ENCODE peak calls at places on chromosomes 5 and 9, in nine cellular contexts. Y is GM20000, D is body of pancreas, I is lower lobe of right lung, N is psoas muscle, E is lung, W is astrocyte of the cerebellum, V is AG10803, Q is cardiac fibroblast. S is an unnamed sample.

GRCh38 chr9:133729646-133730281 is 8.4 kb downstream of the SARDH start:
- DNase-seq in Y (no peak), D (no peak), I (no peak), N (no peak), E (peak), W (no peak), V (no peak), Q (no peak), S (no peak)

GRCh38 chr9:106880081-106880480 is 17.1 kb downstream of the ZNF462 start:
- DNase-seq in Y (no peak), D (no peak), I (no peak), N (no peak), E (no peak), W (no peak), V (no peak), Q (no peak), S (no peak)

GRCh38 chr5:175778951-175779475 is 92.4 kb upstream of the CPLX2 start:
- DNase-seq in Y (no peak), D (peak), I (no peak), N (peak), E (no peak), W (no peak), V (no peak), Q (peak), S (no peak)

GRCh38 chr9:72680593-72681317 is 159.3 kb downstream of the TMC1 start:
- DNase-seq in Y (no peak), D (no peak), I (no peak), N (no peak), E (no peak), W (no peak), V (no peak), Q (no peak), S (no peak)

GRCh38 chr9:91033802-91034201 is 232.2 kb downstream of the SYK start:
- DNase-seq in Y (peak), D (peak), I (no peak), N (no peak), E (no peak), W (no peak), V (no peak), Q (no peak), S (no peak)

GRCh38 chr9:109289931-109290330 is 30.9 kb downstream of the EPB41L4B start:
- DNase-seq in Y (no peak), D (peak), I (no peak), N (no peak), E (no peak), W (no peak), V (no peak), Q (no peak), S (no peak)

GRCh38 chr5:102946971-102947370 is 173.0 kb downstream of the GIN1 start:
- DNase-seq in Y (no peak), D (no peak), I (no peak), N (no peak), E (no peak), W (no peak), V (no peak), Q (peak), S (no peak)

GRCh38 chr9:85466834-85467233 is 274.9 kb downstream of the AGTPBP1 start:
- DNase-seq in Y (no peak), D (no peak), I (no peak), N (no peak), E (no peak), W (no peak), V (no peak), Q (no peak), S (no peak)

GRCh38 chr9:110224583-110224982 is 16.6 kb upstream of the C9orf152 start:
- DNase-seq in Y (no peak), D (no peak), I (no peak), N (no peak), E (no peak), W (no peak), V (no peak), Q (no peak), S (no peak)

GRCh38 chr5:83721878-83722779 is 1.5 kb upstream of the HAPLN1 start:
- DNase-seq in Y (peak), D (peak), I (peak), N (no peak), E (no peak), W (peak), V (peak), Q (peak), S (no peak)

GRCh38 chr9:91889161-91889560 is 60.9 kb downstream of the ROR2 start:
- DNase-seq in Y (no peak), D (no peak), I (no peak), N (no peak), E (no peak), W (no peak), V (no peak), Q (no peak), S (no peak)

GRCh38 chr5:65704608-65705239 is 17.2 kb downstream of the SGTB start:
- DNase-seq in Y (no peak), D (no peak), I (no peak), N (no peak), E (no peak), W (no peak), V (no peak), Q (no peak), S (no peak)

GRCh38 chr9:87586731-87587355 is 89.2 kb downstream of the DAPK1 start:
- DNase-seq in Y (no peak), D (no peak), I (no peak), N (no peak), E (no peak), W (no peak), V (no peak), Q (no peak), S (no peak)

GRCh38 chr9:34072410-34072809 is 23.7 kb upstream of the UBAP2 start:
- DNase-seq in Y (no peak), D (no peak), I (no peak), N (no peak), E (peak), W (no peak), V (no peak), Q (no peak), S (no peak)

GRCh38 chr5:142627371-142628217 is 58.3 kb downstream of the FGF1 start:
- DNase-seq in Y (no peak), D (no peak), I (no peak), N (no peak), E (no peak), W (no peak), V (peak), Q (no peak), S (no peak)

GRCh38 chr9:124420991-124421543 is 5.8 kb upstream of the PSMB7 start:
- DNase-seq in Y (no peak), D (no peak), I (no peak), N (no peak), E (no peak), W (no peak), V (no peak), Q (peak), S (no peak)

GRCh38 chr5:109273594-109273993 is 136.2 kb downstream of the PJA2 start:
- DNase-seq in Y (no peak), D (no peak), I (no peak), N (no peak), E (no peak), W (no peak), V (no peak), Q (no peak), S (no peak)

GRCh38 chr5:150904479-150905311 is at the start of gene ZNF300:
- DNase-seq in Y (peak), D (peak), I (peak), N (peak), E (peak), W (peak), V (peak), Q (peak), S (peak)

GRCh38 chr5:58887721-58888409 is 305.0 kb downstream of the RAB3C start:
- DNase-seq in Y (no peak), D (peak), I (no peak), N (peak), E (peak), W (no peak), V (no peak), Q (peak), S (no peak)

GRCh38 chr5:133565993-133566392 is 46.3 kb downstream of the FSTL4 start:
- DNase-seq in Y (no peak), D (peak), I (no peak), N (no peak), E (no peak), W (peak), V (peak), Q (peak), S (no peak)

GRCh38 chr5:157455057-157455456 is 5.0 kb upstream of the NIPAL4 start:
- DNase-seq in Y (no peak), D (no peak), I (no peak), N (no peak), E (no peak), W (no peak), V (no peak), Q (no peak), S (no peak)

GRCh38 chr9:95104088-95104960 is 213.2 kb downstream of the FANCC start:
- DNase-seq in Y (no peak), D (no peak), I (no peak), N (no peak), E (no peak), W (no peak), V (peak), Q (no peak), S (peak)

GRCh38 chr9:119026120-119026519 is 343.1 kb downstream of the BRINP1 start:
- DNase-seq in Y (no peak), D (peak), I (no peak), N (peak), E (peak), W (no peak), V (peak), Q (no peak), S (no peak)

GRCh38 chr5:69158039-69158438 is 8.9 kb upstream of the CCNB1 start:
- DNase-seq in Y (no peak), D (no peak), I (no peak), N (no peak), E (no peak), W (no peak), V (no peak), Q (no peak), S (no peak)

GRCh38 chr5:122726990-122727616 is 47.8 kb upstream of the SNX2 start:
- DNase-seq in Y (peak), D (no peak), I (no peak), N (no peak), E (no peak), W (peak), V (peak), Q (peak), S (peak)

GRCh38 chr9:133539434-133539833 is 4.9 kb downstream of the ADAMTSL2 start:
- DNase-seq in Y (no peak), D (no peak), I (no peak), N (peak), E (no peak), W (no peak), V (no peak), Q (peak), S (no peak)

GRCh38 chr9:132609829-132610228 is 27.4 kb downstream of the BARHL1 start:
- DNase-seq in Y (no peak), D (no peak), I (no peak), N (no peak), E (no peak), W (peak), V (peak), Q (peak), S (peak)

GRCh38 chr5:177382423-177383029 is 1.7 kb upstream of the SLC34A1 start:
- DNase-seq in Y (no peak), D (peak), I (no peak), N (no peak), E (no peak), W (peak), V (peak), Q (peak), S (no peak)

GRCh38 chr5:150438873-150439546 is 10.5 kb downstream of the RPS14 start:
- DNase-seq in Y (no peak), D (peak), I (no peak), N (no peak), E (no peak), W (no peak), V (peak), Q (peak), S (no peak)

GRCh38 chr9:123942542-123942941 is 12.6 kb upstream of the DENND1A start:
- DNase-seq in Y (no peak), D (peak), I (no peak), N (no peak), E (no peak), W (no peak), V (no peak), Q (no peak), S (no peak)

GRCh38 chr9:76358628-76359283 is 35.5 kb downstream of the RFK start:
- DNase-seq in Y (no peak), D (no peak), I (no peak), N (no peak), E (no peak), W (no peak), V (no peak), Q (no peak), S (no peak)

GRCh38 chr5:1987471-1987870 is 104.7 kb upstream of the IRX4 start:
- DNase-seq in Y (no peak), D (no peak), I (no peak), N (no peak), E (no peak), W (no peak), V (no peak), Q (no peak), S (no peak)

GRCh38 chr5:1985781-1986180 is 103.1 kb upstream of the IRX4 start:
- DNase-seq in Y (no peak), D (no peak), I (no peak), N (no peak), E (peak), W (no peak), V (no peak), Q (no peak), S (no peak)

GRCh38 chr5:1983401-1983800 is 100.7 kb upstream of the IRX4 start:
- DNase-seq in Y (no peak), D (no peak), I (no peak), N (no peak), E (peak), W (no peak), V (no peak), Q (no peak), S (no peak)

GRCh38 chr5:1983919-1984695 is 101.4 kb upstream of the IRX4 start:
- DNase-seq in Y (no peak), D (no peak), I (no peak), N (no peak), E (peak), W (no peak), V (no peak), Q (no peak), S (no peak)
- TF ChIP-seq CTCF in Y (no peak), D (no peak), I (no peak), N (no peak), E (no peak), W (no peak), V (no peak), Q (no peak), S (no peak)

GRCh38 chr9:35736201-35736633 is 3.8 kb downstream of the CREB3 start:
- DNase-seq in Y (peak), D (peak), I (peak), N (peak), E (peak), W (peak), V (peak), Q (peak), S (no peak)
- TF ChIP-seq CTCF in Y (peak), D (peak), I (peak), N (peak), E (peak), W (peak), V (peak), Q (peak), S (peak)

GRCh38 chr9:6671416-6671815 is 25.9 kb upstream of the GLDC start:
- DNase-seq in Y (no peak), D (no peak), I (no peak), N (no peak), E (no peak), W (no peak), V (no peak), Q (no peak), S (no peak)

GRCh38 chr9:6667080-6667479 is 21.6 kb upstream of the GLDC start:
- DNase-seq in Y (no peak), D (no peak), I (no peak), N (no peak), E (no peak), W (no peak), V (no peak), Q (no peak), S (no peak)

GRCh38 chr9:6664204-6664683 is 18.7 kb upstream of the GLDC start:
- DNase-seq in Y (no peak), D (no peak), I (no peak), N (no peak), E (no peak), W (no peak), V (no peak), Q (no peak), S (no peak)

GRCh38 chr9:6669881-6670280 is 24.4 kb upstream of the GLDC start:
- DNase-seq in Y (no peak), D (no peak), I (no peak), N (no peak), E (no peak), W (no peak), V (no peak), Q (no peak), S (no peak)

GRCh38 chr9:6667633-6668280 is 22.2 kb upstream of the GLDC start:
- DNase-seq in Y (peak), D (no peak), I (no peak), N (no peak), E (no peak), W (no peak), V (peak), Q (peak), S (no peak)
- TF ChIP-seq CTCF in Y (no peak), D (peak), I (peak), N (peak), E (peak), W (peak), V (peak), Q (peak), S (peak)

DNA sequence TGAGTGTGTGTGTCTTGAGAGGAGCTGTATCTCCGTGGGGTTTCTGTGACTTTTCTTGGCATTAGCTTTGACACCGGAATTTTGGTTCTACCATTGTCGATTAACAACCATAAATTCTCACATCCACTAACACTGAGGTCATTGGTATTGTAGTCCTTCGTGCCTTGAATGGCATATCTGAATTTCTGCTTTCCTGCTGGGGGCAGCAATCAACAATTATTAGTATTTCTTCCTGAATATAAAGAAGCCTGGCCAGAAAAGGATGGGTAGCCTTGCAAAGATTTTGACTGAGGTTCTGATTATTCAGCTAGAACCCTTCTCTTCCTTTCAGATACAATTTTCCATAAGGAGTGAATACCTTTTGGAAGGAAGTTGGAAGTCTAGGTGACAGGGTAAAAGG is 33.5 kb upstream of the SHOC1 start:
- DNase-seq in Y (no peak), D (peak), I (no peak), N (no peak), E (no peak), W (no peak), V (peak), Q (peak), S (no peak)
- TF ChIP-seq CTCF in Y (no peak), D (peak), I (no peak), N (peak), E (peak), W (no peak), V (peak), Q (peak), S (no peak)

GRCh38 chr5:172453206-172453985 is 929 bp downstream of the SH3PXD2B start:
- DNase-seq in Y (no peak), D (peak), I (no peak), N (peak), E (no peak), W (peak), V (peak), Q (peak), S (no peak)
- TF ChIP-seq CTCF in Y (no peak), D (peak), I (peak), N (peak), E (no peak), W (peak), V (peak), Q (peak), S (peak)

GRCh38 chr9:134847752-134848432 is 32.7 kb upstream of the FCN2 start:
- DNase-seq in Y (no peak), D (no peak), I (peak), N (no peak), E (no peak), W (no peak), V (no peak), Q (no peak), S (no peak)
- TF ChIP-seq CTCF in Y (no peak), D (no peak), I (no peak), N (no peak), E (no peak), W (no peak), V (no peak), Q (no peak), S (no peak)

S was measured in HFF-Myc.